ENCODE peak calls at places on chromosome X, in nine cellular contexts. T is endothelial cell of umbilical vein, Y is H1, Z is spleen, K is ovary, R is transverse colon, C is breast epithelium, N is IMR-90, S is heart left ventricle. X is an unnamed sample. For H3K36me3, the result is how much of the 10 kb centered on the place peaks cover.

GRCh38 chrX:136125106-136125505 is 22.2 kb upstream of the FHL1 start:
- DNase-seq in T (no peak), Y (no peak), Z (no peak), K (no peak), R (no peak), C (no peak), N (no peak), S (no peak), X (no peak)

GRCh38 chrX:107902721-107903120 is 77.1 kb downstream of the MID2 start:
- DNase-seq in T (no peak), Y (no peak), Z (no peak), K (no peak), R (no peak), C (no peak), N (no peak), S (no peak), X (no peak)

GRCh38 chrX:118521435-118521834 is 25.8 kb downstream of the DOCK11 start:
- DNase-seq in T (no peak), Y (no peak), Z (no peak), K (no peak), R (no peak), C (no peak), N (peak), S (no peak), X (no peak)

GRCh38 chrX:13808865-13809264 is 8.0 kb downstream of the GPM6B start:
- DNase-seq in T (no peak), Y (no peak), Z (no peak), K (no peak), R (no peak), C (no peak), N (no peak), S (no peak), X (no peak)

GRCh38 chrX:70508296-70508911 is 63.8 kb downstream of the DLG3 start:
- DNase-seq in T (peak), Y (no peak), Z (no peak), K (no peak), R (no peak), C (no peak), N (peak), S (no peak), X (no peak)

GRCh38 chrX:10052906-10053625 is 85.9 kb downstream of the CLDN34 start:
- DNase-seq in T (no peak), Y (no peak), Z (no peak), K (no peak), R (no peak), C (no peak), N (no peak), S (peak), X (no peak)

GRCh38 chrX:50799531-50799961 is 14.4 kb downstream of the SHROOM4 start:
- DNase-seq in T (peak), Y (no peak), Z (no peak), K (no peak), R (peak), C (no peak), N (peak), S (peak), X (no peak)

GRCh38 chrX:72201836-72202536 is 20.4 kb downstream of the PIN4 start:
- DNase-seq in T (peak), Y (no peak), Z (no peak), K (no peak), R (no peak), C (no peak), N (peak), S (no peak), X (no peak)

GRCh38 chrX:137194164-137194563 is 160.4 kb upstream of the GPR101 start:
- DNase-seq in T (peak), Y (peak), Z (no peak), K (no peak), R (no peak), C (no peak), N (peak), S (no peak), X (peak)

GRCh38 chrX:46386511-46386910 is 158.7 kb downstream of the ZNF674 start:
- DNase-seq in T (no peak), Y (no peak), Z (no peak), K (no peak), R (no peak), C (no peak), N (no peak), S (no peak), X (no peak)

GRCh38 chrX:63330681-63331080 is 20.5 kb downstream of the SPIN4 start:
- DNase-seq in T (no peak), Y (no peak), Z (no peak), K (no peak), R (no peak), C (no peak), N (no peak), S (no peak), X (no peak)

GRCh38 chrX:1537031-1537715 is at the start of gene P2RY8:
- DNase-seq in T (no peak), Y (no peak), Z (peak), K (peak), R (peak), C (no peak), N (no peak), S (peak), X (peak)

GRCh38 chrX:150762258-150762867 is 69.2 kb downstream of the MTMR1 start:
- DNase-seq in T (no peak), Y (no peak), Z (no peak), K (no peak), R (no peak), C (no peak), N (no peak), S (no peak), X (no peak)

GRCh38 chrX:24341795-24342194 is 18.6 kb upstream of the SUPT20HL1 start:
- DNase-seq in T (peak), Y (no peak), Z (no peak), K (no peak), R (no peak), C (no peak), N (peak), S (no peak), X (no peak)

GRCh38 chrX:101619336-101619735 is 1.5 kb upstream of the ARMCX6 start:
- DNase-seq in T (no peak), Y (no peak), Z (no peak), K (no peak), R (no peak), C (no peak), N (peak), S (no peak), X (no peak)

DNA sequence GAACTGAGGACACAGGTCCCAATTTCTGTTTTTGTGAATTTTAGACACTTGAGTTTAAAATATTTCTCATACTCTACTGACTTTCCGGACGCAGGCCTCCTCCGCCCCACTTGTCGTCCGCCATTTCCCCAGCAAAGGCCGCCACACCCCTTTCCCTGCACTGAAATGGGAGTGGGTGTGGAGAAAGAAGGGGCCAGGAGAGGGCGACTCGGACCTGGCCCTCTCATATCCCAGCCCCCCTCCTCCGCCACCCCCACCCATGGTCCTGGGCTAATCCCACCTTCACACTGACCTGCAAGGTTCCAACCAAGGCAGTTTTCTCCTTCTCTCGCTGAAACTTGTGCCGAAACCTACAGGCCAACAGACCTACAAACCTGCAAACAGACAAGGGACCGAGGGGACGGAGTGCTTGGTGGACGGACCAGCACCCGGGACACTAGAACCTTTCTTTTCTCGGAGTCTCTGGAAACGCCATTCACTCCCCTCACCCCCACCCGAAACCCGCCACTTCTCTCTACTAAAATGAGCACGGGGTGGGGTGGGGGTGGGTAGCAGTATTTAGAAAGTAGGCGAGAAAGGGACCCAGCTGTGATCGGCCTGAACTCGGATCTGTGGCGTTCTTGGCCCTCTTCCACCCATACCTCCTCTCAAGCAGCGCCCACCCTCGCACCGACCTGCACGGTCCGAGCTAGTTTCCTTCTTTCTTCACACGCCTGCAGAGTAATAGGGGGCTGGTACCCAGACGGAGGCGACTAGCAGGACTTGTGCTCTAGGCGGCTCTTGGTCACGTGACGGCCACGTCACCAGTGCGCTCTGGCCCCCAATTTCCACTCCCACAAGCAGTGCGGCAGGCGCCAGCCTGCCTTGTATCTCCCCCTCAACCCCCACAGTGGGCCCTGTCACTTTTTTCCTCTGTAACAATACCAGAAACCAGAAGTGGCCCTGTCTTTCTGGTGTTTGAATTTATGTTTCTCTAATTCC is at the start of gene ARMCX6:
- DNase-seq in T (peak), Y (peak), Z (peak), K (peak), R (peak), C (peak), N (peak), S (peak), X (peak)
- TF ChIP-seq POLR2A in T (peak), Y (peak), Z (no peak), K (peak), R (no peak), C (no peak), N (no peak), S (no peak), X (no peak)

GRCh38 chrX:16852617-16853179 is 17.5 kb downstream of the RBBP7 start:
- DNase-seq in T (no peak), Y (no peak), Z (no peak), K (no peak), R (no peak), C (no peak), N (no peak), S (no peak), X (no peak)
- H3K36me3 ChIP-seq in T (under half), Y (under half), Z (under half), K (under half), R (under half), C (under half), N (under half), S (half or more), X (under half)

DNA sequence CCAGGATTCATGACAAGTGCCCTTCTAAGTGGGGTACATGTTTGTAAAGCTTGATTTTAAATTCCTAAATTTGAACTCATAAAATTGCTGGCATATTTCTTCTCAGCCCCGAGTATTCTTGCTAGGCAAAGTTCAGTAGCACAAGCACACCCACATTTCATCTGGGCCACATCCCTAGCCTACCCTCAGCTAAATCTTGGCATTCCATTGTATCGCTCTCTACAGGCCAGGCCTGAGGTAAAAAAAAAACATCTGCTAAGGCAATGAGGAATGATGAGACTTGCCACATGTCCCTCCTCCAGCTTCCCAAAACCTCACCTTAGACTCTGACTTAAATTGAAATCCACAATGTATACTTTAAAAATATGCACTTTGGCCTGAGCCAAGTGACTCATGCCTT is 51.4 kb upstream of the VCX3B start:
- DNase-seq in T (no peak), Y (no peak), Z (no peak), K (no peak), R (no peak), C (no peak), N (no peak), S (no peak), X (no peak)
- TF ChIP-seq CTCF in T (no peak), Y (no peak), Z (no peak), K (no peak), R (no peak), C (no peak), N (no peak), S (no peak), X (no peak)

GRCh38 chrX:110373310-110373709 is 14.7 kb downstream of the RTL9 start:
- DNase-seq in T (no peak), Y (no peak), Z (no peak), K (no peak), R (no peak), C (no peak), N (no peak), S (no peak), X (no peak)
- TF ChIP-seq POLR2A in T (no peak), Y (no peak), Z (no peak), K (no peak), R (no peak), C (no peak), N (no peak), S (no peak), X (no peak)

GRCh38 chrX:41209853-41210252 is 124.1 kb upstream of the DDX3X start:
- DNase-seq in T (no peak), Y (no peak), Z (no peak), K (no peak), R (no peak), C (no peak), N (no peak), S (no peak), X (no peak)
- H3K36me3 ChIP-seq in T (under half), Y (under half), Z (under half), K (under half), R (under half), C (under half), N (under half), S (half or more), X (under half)

DNA sequence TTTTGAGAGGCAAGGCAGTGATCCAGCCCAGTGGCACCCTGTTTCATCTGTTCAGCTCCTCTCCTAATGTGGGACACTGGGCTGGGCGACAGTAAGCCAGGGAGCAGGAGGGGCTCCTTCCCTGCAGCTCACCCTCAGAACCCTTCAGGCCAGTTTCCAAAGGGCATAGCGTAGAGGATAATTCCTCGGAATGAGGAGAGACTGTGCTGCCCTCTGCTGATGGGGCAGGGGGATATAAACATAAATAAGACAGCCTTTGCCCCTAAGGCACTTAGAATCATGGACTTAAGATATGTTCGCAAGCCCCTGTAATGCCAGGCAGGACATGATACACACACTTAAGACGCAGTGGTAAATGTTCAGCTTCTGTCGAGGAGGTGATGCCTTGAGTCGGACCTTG is 27.9 kb upstream of the ZNF185 start:
- DNase-seq in T (no peak), Y (no peak), Z (no peak), K (no peak), R (no peak), C (no peak), N (no peak), S (no peak), X (no peak)
- TF ChIP-seq CTCF in T (no peak), Y (no peak), Z (no peak), K (no peak), R (no peak), C (no peak), N (no peak), S (no peak), X (no peak)

X was measured in adrenal gland.